ENCODE peak calls at places on chromosomes 13 and 19, in seven cellular contexts. B, K, I, N, P, S and T are unnamed samples.
A peak's percentile ranks its signal among the peaks of the same experiment; 100 is the strongest.

GRCh38 chr19:2722541-2723344 is 1.6 kb upstream of the DIRAS1 start:
- DNase-seq in B (no peak), K (peak; percentile 77), I (no peak), N (peak; percentile 74), P (no peak), S (peak; percentile 70), T (no peak)

GRCh38 chr13:113474179-113474578 is 16.3 kb downstream of the DCUN1D2 start:
- DNase-seq in B (no peak), K (peak; percentile 76), I (no peak), N (peak; percentile 91), P (no peak), S (peak; percentile 95), T (peak; percentile 56)

GRCh38 chr13:47019977-47020376 is 123.1 kb upstream of the HTR2A start:
- DNase-seq in B (no peak), K (no peak), I (no peak), N (no peak), P (no peak), S (no peak), T (peak; percentile 60)

GRCh38 chr13:49997935-49998334 is 1.1 kb downstream of the TRIM13 start:
- DNase-seq in B (no peak), K (no peak), I (no peak), N (no peak), P (no peak), S (no peak), T (peak; percentile 25)

GRCh38 chr19:14112051-14112808 is 5.3 kb downstream of the PRKACA start:
- DNase-seq in B (no peak), K (no peak), I (no peak), N (no peak), P (no peak), S (no peak), T (no peak)

GRCh38 chr19:41428481-41428859 is 1.3 kb upstream of the B3GNT8 start:
- DNase-seq in B (no peak), K (no peak), I (no peak), N (no peak), P (no peak), S (no peak), T (no peak)

GRCh38 chr13:110801044-110801443 is 87.5 kb downstream of the ING1 start:
- DNase-seq in B (no peak), K (no peak), I (no peak), N (no peak), P (no peak), S (no peak), T (peak; percentile 11)

GRCh38 chr19:39444598-39445257 is 654 bp upstream of the SUPT5H start:
- DNase-seq in B (no peak), K (no peak), I (no peak), N (no peak), P (no peak), S (peak; percentile 51), T (peak; percentile 38)

GRCh38 chr19:19866599-19867248 is 1.0 kb downstream of the ZNF253 start:
- DNase-seq in B (peak; percentile 53), K (peak; percentile 18), I (peak; percentile 86), N (no peak), P (peak; percentile 57), S (peak; percentile 41), T (peak; percentile 95)

GRCh38 chr19:4585556-4585955 is 26.1 kb upstream of the SEMA6B start:
- DNase-seq in B (no peak), K (no peak), I (no peak), N (no peak), P (no peak), S (no peak), T (no peak)

GRCh38 chr19:8261881-8262280 is 46.3 kb downstream of the CD320 start:
- DNase-seq in B (no peak), K (no peak), I (no peak), N (no peak), P (no peak), S (no peak), T (no peak)

GRCh38 chr13:30346789-30347167 is 39.4 kb upstream of the KATNAL1 start:
- DNase-seq in B (no peak), K (no peak), I (no peak), N (no peak), P (no peak), S (no peak), T (no peak)

GRCh38 chr19:9789066-9789465 is 20.5 kb upstream of the ZNF846 start:
- DNase-seq in B (no peak), K (no peak), I (peak; percentile 43), N (no peak), P (no peak), S (no peak), T (peak; percentile 41)

GRCh38 chr13:29684441-29684840 is 89.0 kb upstream of the SLC7A1 start:
- DNase-seq in B (no peak), K (no peak), I (no peak), N (peak; percentile 34), P (no peak), S (no peak), T (no peak)

GRCh38 chr19:41904118-41904870 is 21.3 kb downstream of the ARHGEF1 start:
- DNase-seq in B (no peak), K (no peak), I (no peak), N (no peak), P (no peak), S (no peak), T (no peak)

GRCh38 chr13:90281709-90282108 is 1065.8 kb upstream of the MIR17HG start:
- DNase-seq in B (no peak), K (no peak), I (no peak), N (no peak), P (no peak), S (no peak), T (no peak)

GRCh38 chr13:45325806-45326205 is 15.2 kb downstream of the TPT1 start:
- DNase-seq in B (no peak), K (peak; percentile 95), I (no peak), N (peak; percentile 97), P (no peak), S (peak; percentile 49), T (no peak)

GRCh38 chr19:7623725-7624603 is 5.4 kb downstream of the XAB2 start:
- DNase-seq in B (no peak), K (no peak), I (no peak), N (no peak), P (no peak), S (no peak), T (no peak)

GRCh38 chr13:37144661-37145060 is 39.2 kb upstream of the CSNK1A1L start:
- DNase-seq in B (no peak), K (no peak), I (no peak), N (peak; percentile 66), P (no peak), S (no peak), T (no peak)

GRCh38 chr13:92074658-92075057 is 676.2 kb downstream of the GPC5 start:
- DNase-seq in B (no peak), K (peak; percentile 21), I (peak; percentile 35), N (no peak), P (peak; percentile 4), S (peak; percentile 4), T (peak; percentile 58)

GRCh38 chr19:54203151-54203611 is 2.5 kb downstream of the RPS9 start:
- DNase-seq in B (no peak), K (no peak), I (no peak), N (peak; percentile 13), P (no peak), S (no peak), T (no peak)

GRCh38 chr13:114027046-114027760 is 53.3 kb upstream of the C13orf46 start:
- DNase-seq in B (no peak), K (no peak), I (no peak), N (peak; percentile 69), P (no peak), S (no peak), T (no peak)

GRCh38 chr13:84651288-84651687 is 769.0 kb upstream of the SLITRK1 start:
- DNase-seq in B (no peak), K (peak; percentile 88), I (no peak), N (peak; percentile 85), P (no peak), S (no peak), T (peak; percentile 5)

DNA sequence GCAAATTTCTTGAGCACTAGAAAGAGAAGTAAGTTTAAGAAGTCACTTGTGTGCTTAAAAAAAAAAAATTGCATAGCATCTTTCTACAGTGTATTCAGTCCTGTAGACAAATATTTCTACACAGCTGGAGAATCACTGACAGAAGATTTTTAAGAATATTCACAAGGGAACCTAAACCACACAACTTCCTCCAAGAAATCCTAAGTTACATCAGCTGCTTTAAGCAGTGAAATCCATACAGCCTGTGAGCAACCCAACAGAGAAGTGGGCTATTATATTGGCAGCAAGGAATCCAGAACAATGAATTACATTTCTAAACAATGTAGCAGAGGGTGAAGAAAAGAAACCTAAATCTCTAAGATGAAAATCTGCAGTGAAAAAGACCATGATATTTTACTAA is 1.5 kb downstream of the DOCK9 start:
- DNase-seq in B (no peak), K (peak; percentile 66), I (no peak), N (peak; percentile 53), P (no peak), S (no peak), T (no peak)
- H3K27ac ChIP-seq in B (no peak overlapping the region), K (peak overlapping the region; percentile 41), I (no peak overlapping the region), N (no peak overlapping the region), P (no peak overlapping the region), S (peak overlapping the region; percentile 36), T (peak overlapping the region; percentile 45)

GRCh38 chr13:101579291-101579802 is 126.9 kb downstream of the ITGBL1 start:
- DNase-seq in B (no peak), K (peak; percentile 66), I (no peak), N (peak; percentile 60), P (no peak), S (no peak), T (no peak)

GRCh38 chr13:101572456-101572855 is 120.0 kb downstream of the ITGBL1 start:
- DNase-seq in B (no peak), K (no peak), I (no peak), N (peak; percentile 19), P (no peak), S (no peak), T (no peak)

GRCh38 chr13:101576977-101577376 is 124.5 kb downstream of the ITGBL1 start:
- DNase-seq in B (no peak), K (no peak), I (no peak), N (no peak), P (no peak), S (no peak), T (no peak)

GRCh38 chr13:101575591-101575990 is 123.1 kb downstream of the ITGBL1 start:
- DNase-seq in B (no peak), K (no peak), I (no peak), N (no peak), P (no peak), S (no peak), T (no peak)

DNA sequence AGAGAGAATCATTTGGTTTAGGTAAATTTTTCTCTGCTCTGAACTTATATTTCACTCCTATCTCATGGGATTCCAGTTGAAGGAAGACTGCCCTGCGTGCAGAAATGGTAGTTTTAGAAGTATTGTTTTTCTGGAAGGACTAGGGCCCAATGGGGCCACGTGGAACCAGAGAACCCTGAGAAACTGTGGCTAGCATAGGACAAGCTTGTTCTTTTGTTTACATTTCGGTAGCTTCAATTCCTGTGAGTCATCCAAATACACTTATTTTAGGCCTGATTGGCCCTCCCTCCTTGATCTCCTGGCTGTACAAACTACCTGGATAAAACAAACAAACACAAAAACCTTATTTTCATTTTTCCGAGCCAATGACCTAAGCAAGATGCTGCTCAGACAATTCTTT is 124.0 kb downstream of the ITGBL1 start:
- DNase-seq in B (no peak), K (peak; percentile 51), I (no peak), N (peak; percentile 81), P (no peak), S (no peak), T (no peak)
- H4K8ac ChIP-seq in B (no peak overlapping the region), K (no peak overlapping the region), I (no peak overlapping the region), N (no peak overlapping the region), P (no peak overlapping the region), S (no peak overlapping the region), T (no peak overlapping the region)

GRCh38 chr19:18321729-18322091 is 1.2 kb downstream of the LSM4 start:
- DNase-seq in B (no peak), K (peak; percentile 47), I (no peak), N (peak; percentile 33), P (no peak), S (no peak), T (no peak)
- H3K27ac ChIP-seq in B (no peak overlapping the region), K (peak overlapping the region; percentile 87), I (no peak overlapping the region), N (peak overlapping the region; percentile 73), P (no peak overlapping the region), S (peak overlapping the region; percentile 99), T (no peak overlapping the region)

GRCh38 chr13:38690231-38690630 is 3.4 kb downstream of the FREM2 start:
- DNase-seq in B (no peak), K (no peak), I (no peak), N (no peak), P (no peak), S (peak; percentile 91), T (no peak)
- H4K8ac ChIP-seq in B (no peak overlapping the region), K (no peak overlapping the region), I (no peak overlapping the region), N (no peak overlapping the region), P (no peak overlapping the region), S (no peak overlapping the region), T (no peak overlapping the region)